ENCODE peak calls at places on chromosomes 4 and X, in six cellular contexts. One of them, this sample, is unnamed.

GRCh38 chr4:88522702-88523324 is 763 bp downstream of the PYURF start:
- DNase-seq in mesenteric fat pad: no peak
- DNase-seq in posterior cingulate gyrus: peak
- DNase-seq in ACHN: peak
- DNase-seq in activated effector memory CD4-positive, alpha-beta T cell treated with Interleukin-2 at 50 U/mL for 16 hours: no peak
- DNase-seq in endothelial cell: peak
- DNase-seq in this sample: no peak

GRCh38 chrX:19824603-19825002 is 62.8 kb downstream of the SH3KBP1 start:
- DNase-seq in mesenteric fat pad: no peak
- DNase-seq in posterior cingulate gyrus: no peak
- DNase-seq in ACHN: no peak
- DNase-seq in activated effector memory CD4-positive, alpha-beta T cell treated with Interleukin-2 at 50 U/mL for 16 hours: no peak
- DNase-seq in endothelial cell: no peak
- DNase-seq in this sample: no peak

GRCh38 chr4:74085669-74086068 is 13.3 kb downstream of the CXCL2 start:
- DNase-seq in mesenteric fat pad: no peak
- DNase-seq in posterior cingulate gyrus: no peak
- DNase-seq in ACHN: no peak
- DNase-seq in activated effector memory CD4-positive, alpha-beta T cell treated with Interleukin-2 at 50 U/mL for 16 hours: no peak
- DNase-seq in endothelial cell: no peak
- DNase-seq in this sample: no peak

GRCh38 chr4:102324725-102325124 is 20.6 kb downstream of the SLC39A8 start:
- DNase-seq in mesenteric fat pad: no peak
- DNase-seq in posterior cingulate gyrus: no peak
- DNase-seq in ACHN: no peak
- DNase-seq in activated effector memory CD4-positive, alpha-beta T cell treated with Interleukin-2 at 50 U/mL for 16 hours: no peak
- DNase-seq in endothelial cell: no peak
- DNase-seq in this sample: no peak

GRCh38 chr4:107035711-107036601 is at the start of gene DKK2:
- DNase-seq in mesenteric fat pad: no peak
- DNase-seq in posterior cingulate gyrus: peak
- DNase-seq in ACHN: peak
- DNase-seq in activated effector memory CD4-positive, alpha-beta T cell treated with Interleukin-2 at 50 U/mL for 16 hours: no peak
- DNase-seq in endothelial cell: peak
- DNase-seq in this sample: no peak

GRCh38 chrX:38326086-38326485 is 1.2 kb downstream of the RPGR start:
- DNase-seq in mesenteric fat pad: no peak
- DNase-seq in posterior cingulate gyrus: no peak
- DNase-seq in ACHN: no peak
- DNase-seq in activated effector memory CD4-positive, alpha-beta T cell treated with Interleukin-2 at 50 U/mL for 16 hours: no peak
- DNase-seq in endothelial cell: no peak
- DNase-seq in this sample: no peak

GRCh38 chrX:41033299-41033698 is 51.9 kb upstream of the USP9X start:
- DNase-seq in mesenteric fat pad: no peak
- DNase-seq in posterior cingulate gyrus: no peak
- DNase-seq in ACHN: peak
- DNase-seq in activated effector memory CD4-positive, alpha-beta T cell treated with Interleukin-2 at 50 U/mL for 16 hours: no peak
- DNase-seq in endothelial cell: no peak
- DNase-seq in this sample: no peak

GRCh38 chr4:146643812-146644401 is 5.2 kb downstream of the POU4F2 start:
- DNase-seq in mesenteric fat pad: no peak
- DNase-seq in posterior cingulate gyrus: no peak
- DNase-seq in ACHN: peak
- DNase-seq in activated effector memory CD4-positive, alpha-beta T cell treated with Interleukin-2 at 50 U/mL for 16 hours: no peak
- DNase-seq in endothelial cell: no peak
- DNase-seq in this sample: no peak

GRCh38 chr4:125321709-125322362 is 7.1 kb downstream of the FAT4 start:
- DNase-seq in mesenteric fat pad: no peak
- DNase-seq in posterior cingulate gyrus: no peak
- DNase-seq in ACHN: peak
- DNase-seq in activated effector memory CD4-positive, alpha-beta T cell treated with Interleukin-2 at 50 U/mL for 16 hours: no peak
- DNase-seq in endothelial cell: no peak
- DNase-seq in this sample: no peak

GRCh38 chr4:85807247-85807915 is 332.4 kb downstream of the ARHGAP24 start:
- DNase-seq in mesenteric fat pad: no peak
- DNase-seq in posterior cingulate gyrus: no peak
- DNase-seq in ACHN: peak
- DNase-seq in activated effector memory CD4-positive, alpha-beta T cell treated with Interleukin-2 at 50 U/mL for 16 hours: no peak
- DNase-seq in endothelial cell: no peak
- DNase-seq in this sample: no peak

GRCh38 chr4:13893221-13893620 is 265.7 kb upstream of the BOD1L1 start:
- DNase-seq in mesenteric fat pad: no peak
- DNase-seq in posterior cingulate gyrus: no peak
- DNase-seq in ACHN: no peak
- DNase-seq in activated effector memory CD4-positive, alpha-beta T cell treated with Interleukin-2 at 50 U/mL for 16 hours: no peak
- DNase-seq in endothelial cell: no peak
- DNase-seq in this sample: no peak

GRCh38 chr4:71417150-71417549 is 78.3 kb downstream of the SLC4A4 start:
- DNase-seq in mesenteric fat pad: no peak
- DNase-seq in posterior cingulate gyrus: no peak
- DNase-seq in ACHN: peak
- DNase-seq in activated effector memory CD4-positive, alpha-beta T cell treated with Interleukin-2 at 50 U/mL for 16 hours: no peak
- DNase-seq in endothelial cell: no peak
- DNase-seq in this sample: no peak

GRCh38 chr4:113646456-113646809 is 115.1 kb downstream of the CAMK2D start:
- DNase-seq in mesenteric fat pad: no peak
- DNase-seq in posterior cingulate gyrus: no peak
- DNase-seq in ACHN: no peak
- DNase-seq in activated effector memory CD4-positive, alpha-beta T cell treated with Interleukin-2 at 50 U/mL for 16 hours: no peak
- DNase-seq in endothelial cell: peak
- DNase-seq in this sample: no peak

GRCh38 chr4:19987746-19988145 is 264.0 kb upstream of the SLIT2 start:
- DNase-seq in mesenteric fat pad: no peak
- DNase-seq in posterior cingulate gyrus: no peak
- DNase-seq in ACHN: peak
- DNase-seq in activated effector memory CD4-positive, alpha-beta T cell treated with Interleukin-2 at 50 U/mL for 16 hours: no peak
- DNase-seq in endothelial cell: no peak
- DNase-seq in this sample: no peak

GRCh38 chrX:135531813-135532212 is 11.4 kb downstream of the INTS6L start:
- DNase-seq in mesenteric fat pad: no peak
- DNase-seq in posterior cingulate gyrus: no peak
- DNase-seq in ACHN: no peak
- DNase-seq in activated effector memory CD4-positive, alpha-beta T cell treated with Interleukin-2 at 50 U/mL for 16 hours: no peak
- DNase-seq in endothelial cell: no peak
- DNase-seq in this sample: no peak

GRCh38 chr4:77187231-77187630 is 30.2 kb downstream of the CCNG2 start:
- DNase-seq in mesenteric fat pad: no peak
- DNase-seq in posterior cingulate gyrus: no peak
- DNase-seq in ACHN: no peak
- DNase-seq in activated effector memory CD4-positive, alpha-beta T cell treated with Interleukin-2 at 50 U/mL for 16 hours: no peak
- DNase-seq in endothelial cell: no peak
- DNase-seq in this sample: no peak

GRCh38 chr4:87025614-87026041 is 90.8 kb downstream of the AFF1 start:
- DNase-seq in mesenteric fat pad: no peak
- DNase-seq in posterior cingulate gyrus: no peak
- DNase-seq in ACHN: peak
- DNase-seq in activated effector memory CD4-positive, alpha-beta T cell treated with Interleukin-2 at 50 U/mL for 16 hours: no peak
- DNase-seq in endothelial cell: no peak
- DNase-seq in this sample: no peak

GRCh38 chr4:2285665-2286381 is 23.9 kb upstream of the MXD4 start:
- DNase-seq in mesenteric fat pad: no peak
- DNase-seq in posterior cingulate gyrus: peak
- DNase-seq in ACHN: no peak
- DNase-seq in activated effector memory CD4-positive, alpha-beta T cell treated with Interleukin-2 at 50 U/mL for 16 hours: no peak
- DNase-seq in endothelial cell: no peak
- DNase-seq in this sample: no peak

GRCh38 chr4:13875160-13875559 is 247.6 kb upstream of the BOD1L1 start:
- DNase-seq in mesenteric fat pad: no peak
- DNase-seq in posterior cingulate gyrus: no peak
- DNase-seq in ACHN: no peak
- DNase-seq in activated effector memory CD4-positive, alpha-beta T cell treated with Interleukin-2 at 50 U/mL for 16 hours: no peak
- DNase-seq in endothelial cell: no peak
- DNase-seq in this sample: no peak

GRCh38 chrX:107728342-107729099 is 47.1 kb downstream of the TSC22D3 start:
- DNase-seq in mesenteric fat pad: no peak
- DNase-seq in posterior cingulate gyrus: no peak
- DNase-seq in ACHN: no peak
- DNase-seq in activated effector memory CD4-positive, alpha-beta T cell treated with Interleukin-2 at 50 U/mL for 16 hours: no peak
- DNase-seq in endothelial cell: no peak
- DNase-seq in this sample: no peak

GRCh38 chr4:8269535-8270417 is at the start of gene HTRA3:
- DNase-seq in mesenteric fat pad: no peak
- DNase-seq in posterior cingulate gyrus: no peak
- DNase-seq in ACHN: no peak
- DNase-seq in activated effector memory CD4-positive, alpha-beta T cell treated with Interleukin-2 at 50 U/mL for 16 hours: no peak
- DNase-seq in endothelial cell: peak
- DNase-seq in this sample: no peak

This sample was measured in vagina.